ENCODE peak calls at places on chromosomes 11 and 22, in five cellular contexts. M, X, C, Y and P are unnamed samples. For H3K36me3, the result is how much of the 10 kb centered on the place peaks cover.

GRCh38 chr11:33040127-33040861 is 922 bp downstream of the TCP11L1 start:
- DNase-seq in C (no peak), Y (no peak), X (peak), M (no peak), P (peak)

GRCh38 chr11:2466869-2467694 is 22.3 kb downstream of the KCNQ1 start:
- DNase-seq in X (no peak), Y (peak), M (no peak), C (no peak), P (no peak)

GRCh38 chr11:125621995-125622394 is 3.0 kb upstream of the CHEK1 start:
- DNase-seq in M (no peak), C (no peak), Y (no peak), X (no peak), P (no peak)

GRCh38 chr11:7924526-7924925 is 6.5 kb downstream of the OR10A6 start:
- DNase-seq in M (no peak), C (no peak), X (no peak), Y (no peak), P (no peak)

GRCh38 chr11:48093795-48094642 is 113.7 kb downstream of the PTPRJ start:
- DNase-seq in Y (peak), C (peak), M (no peak), X (peak), P (no peak)

GRCh38 chr11:133047036-133047800 is 485.1 kb downstream of the OPCML start:
- DNase-seq in Y (no peak), C (no peak), X (no peak), M (no peak), P (no peak)

GRCh38 chr22:17366830-17367229 is 2.4 kb upstream of the CECR2 start:
- DNase-seq in Y (peak), C (peak), M (no peak), X (peak), P (peak)

GRCh38 chr22:43630451-43630850 is 181.7 kb downstream of the EFCAB6 start:
- DNase-seq in Y (no peak), C (no peak), X (no peak), M (no peak), P (no peak)

GRCh38 chr11:10204021-10204420 is 90.0 kb downstream of the SBF2 start:
- DNase-seq in X (no peak), Y (no peak), M (no peak), C (no peak), P (peak)

GRCh38 chr22:20183823-20184222 is 33.0 kb upstream of the CCDC188 start:
- DNase-seq in Y (no peak), X (no peak), M (no peak), C (no peak), P (no peak)

GRCh38 chr11:66418986-66419308 is 1.9 kb upstream of the NPAS4 start:
- DNase-seq in C (no peak), M (no peak), Y (no peak), X (no peak), P (no peak)

GRCh38 chr11:66419825-66420224 is 1.0 kb upstream of the NPAS4 start:
- DNase-seq in M (no peak), C (peak), Y (no peak), X (no peak), P (no peak)

GRCh38 chr11:66418168-66418985 is 2.5 kb upstream of the NPAS4 start:
- DNase-seq in C (peak), Y (peak), X (peak), M (peak), P (peak)

GRCh38 chr11:66421492-66422205 is 814 bp downstream of the NPAS4 start:
- DNase-seq in C (peak), M (peak), X (peak), Y (peak), P (peak)

DNA sequence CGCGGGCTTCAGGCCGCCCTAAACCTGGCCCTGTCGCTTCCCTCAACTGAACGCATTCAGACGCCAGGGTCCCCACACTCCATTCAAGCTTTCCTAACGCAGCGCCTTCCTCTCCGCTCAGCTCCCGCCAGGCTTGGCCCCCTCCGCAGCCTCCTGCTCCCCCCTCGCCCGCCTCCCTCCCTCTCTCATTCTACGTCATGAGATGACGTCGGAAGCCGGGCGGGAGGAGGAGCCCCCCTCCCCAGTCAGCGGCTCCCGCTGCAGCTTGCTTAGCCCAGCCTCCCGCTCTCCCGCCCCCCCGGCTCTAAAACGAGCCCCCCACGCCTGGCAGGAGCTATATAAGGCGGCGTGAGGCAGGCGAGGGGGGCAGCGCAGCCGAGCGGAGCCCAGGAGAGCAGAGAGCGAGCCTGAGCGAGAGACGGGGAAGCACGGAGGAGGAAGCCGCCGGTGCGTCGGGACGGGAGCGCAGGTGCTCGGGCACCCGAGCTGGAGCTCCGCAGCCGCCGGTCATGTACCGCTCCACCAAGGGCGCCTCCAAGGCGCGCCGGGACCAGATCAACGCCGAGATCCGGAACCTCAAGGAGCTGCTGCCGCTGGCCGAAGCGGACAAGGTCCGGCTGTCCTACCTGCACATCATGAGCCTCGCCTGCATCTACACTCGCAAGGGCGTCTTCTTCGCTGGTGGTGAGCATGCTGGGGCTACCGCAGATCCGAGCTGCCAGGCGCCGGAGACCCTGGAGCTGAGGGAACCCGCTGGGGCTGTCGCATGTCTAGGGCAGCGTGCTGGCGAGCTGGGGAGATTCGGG is at the start of gene NPAS4:
- DNase-seq in X (no peak), C (peak), M (peak), Y (no peak), P (no peak)
- H3K36me3 ChIP-seq in X (under half), C (under half), M (under half), Y (under half), P (under half)

DNA sequence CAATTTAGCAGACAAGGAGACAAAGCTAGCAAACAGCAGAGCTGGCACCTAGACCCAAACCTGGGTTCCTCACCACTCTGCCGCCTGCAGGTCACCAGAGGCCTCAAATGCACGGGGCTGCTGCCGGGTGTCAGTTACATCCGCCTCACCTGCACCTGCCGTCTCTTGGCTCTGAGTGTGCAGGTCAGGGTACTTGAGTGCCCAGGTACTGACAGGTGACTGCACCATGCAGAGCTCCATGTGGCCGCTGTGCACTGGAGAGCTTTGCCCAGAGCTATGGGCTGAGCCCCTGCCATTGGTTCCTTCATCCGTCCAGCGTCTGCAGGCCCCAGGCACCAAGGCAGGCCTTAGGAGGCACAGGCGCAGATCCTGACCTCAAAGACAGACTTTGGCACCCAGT is 35.0 kb downstream of the PDGFB start:
- DNase-seq in X (no peak), Y (no peak), M (peak), C (no peak), P (no peak)
- H3K36me3 ChIP-seq in X (under half), Y (under half), M (under half), C (under half), P (under half)

DNA sequence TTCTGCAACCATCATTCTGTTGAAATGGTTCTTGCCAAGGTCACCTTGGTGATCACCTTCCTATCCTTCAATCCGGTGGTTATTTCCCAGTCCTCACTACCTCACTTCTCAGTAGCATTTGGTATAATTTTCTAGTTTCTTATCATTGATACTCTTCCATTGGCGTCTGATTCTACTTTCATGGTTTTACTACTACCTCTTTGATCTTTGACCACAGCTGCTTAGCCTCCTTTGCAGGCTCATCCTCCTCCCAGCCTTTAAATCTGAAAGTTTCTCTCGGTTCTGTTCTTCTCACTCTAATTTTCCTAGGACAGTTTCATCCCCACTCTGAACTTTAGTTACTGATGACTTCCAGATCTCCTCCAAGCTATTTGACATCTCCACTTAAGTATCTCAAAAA is 5.0 kb downstream of the TIMM10B start:
- DNase-seq in Y (no peak), X (no peak), C (no peak), M (no peak), P (no peak)
- H3K36me3 ChIP-seq in Y (under half), X (under half), C (under half), M (under half), P (half or more)

DNA sequence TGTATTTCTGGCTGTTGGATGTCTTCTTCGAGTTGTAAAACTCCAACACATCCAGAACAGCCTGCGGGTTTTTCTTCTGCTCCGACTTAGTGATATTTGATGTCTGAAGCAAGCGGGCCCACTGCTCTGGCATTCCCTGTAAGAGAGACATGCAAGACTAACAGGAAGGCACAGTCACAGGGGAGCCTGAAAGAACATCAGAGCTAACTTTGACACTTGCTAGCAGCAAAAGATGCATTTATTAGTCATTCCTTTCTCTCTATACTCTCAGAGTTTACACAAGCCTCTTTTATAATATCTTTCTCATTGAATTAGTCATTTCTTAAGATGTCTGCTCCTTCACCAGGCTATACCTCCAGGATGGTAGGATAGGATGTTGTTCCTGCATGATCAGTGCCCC is 77.8 kb upstream of the GDPD4 start:
- DNase-seq in X (no peak), Y (no peak), M (no peak), C (no peak), P (no peak)
- H3K36me3 ChIP-seq in X (under half), Y (under half), M (under half), C (under half), P (under half)